ENCODE peak calls at places on chromosomes 12 and 14, in ten cellular contexts. One of them, this sample, is unnamed.

GRCh38 chr14:92690171-92691011 is 58.0 kb downstream of the LGMN start:
- DNase-seq in stomach: peak
- DNase-seq in A549: peak
- DNase-seq in body of pancreas: peak
- DNase-seq in H1: no peak
- DNase-seq in testis: peak
- DNase-seq in suprapubic skin: no peak
- DNase-seq in heart left ventricle: no peak
- DNase-seq in Peyer's patch: no peak
- DNase-seq in breast epithelium: no peak
- DNase-seq in this sample: peak

GRCh38 chr12:93062100-93062419 is 133.0 kb upstream of the EEA1 start:
- DNase-seq in heart left ventricle: no peak
- DNase-seq in testis: no peak
- DNase-seq in Peyer's patch: no peak
- DNase-seq in suprapubic skin: no peak
- DNase-seq in A549: no peak
- DNase-seq in stomach: no peak
- DNase-seq in body of pancreas: no peak
- DNase-seq in H1: no peak
- DNase-seq in breast epithelium: no peak
- DNase-seq in this sample: peak

GRCh38 chr14:54465654-54466053 is 23.1 kb downstream of the GMFB start:
- DNase-seq in testis: no peak
- DNase-seq in body of pancreas: no peak
- DNase-seq in heart left ventricle: no peak
- DNase-seq in breast epithelium: no peak
- DNase-seq in H1: no peak
- DNase-seq in stomach: no peak
- DNase-seq in A549: no peak
- DNase-seq in suprapubic skin: no peak
- DNase-seq in Peyer's patch: no peak
- DNase-seq in this sample: no peak

GRCh38 chr12:71295913-71296312 is 138.1 kb upstream of the TSPAN8 start:
- DNase-seq in H1: no peak
- DNase-seq in Peyer's patch: no peak
- DNase-seq in heart left ventricle: no peak
- DNase-seq in body of pancreas: no peak
- DNase-seq in breast epithelium: no peak
- DNase-seq in testis: no peak
- DNase-seq in suprapubic skin: no peak
- DNase-seq in stomach: no peak
- DNase-seq in A549: no peak
- DNase-seq in this sample: no peak

GRCh38 chr12:70227911-70228310 is 15.3 kb upstream of the CNOT2 start:
- DNase-seq in testis: no peak
- DNase-seq in stomach: no peak
- DNase-seq in heart left ventricle: no peak
- DNase-seq in body of pancreas: no peak
- DNase-seq in H1: no peak
- DNase-seq in breast epithelium: no peak
- DNase-seq in suprapubic skin: no peak
- DNase-seq in Peyer's patch: no peak
- DNase-seq in A549: no peak
- DNase-seq in this sample: no peak

GRCh38 chr14:100536141-100536540 is 51.1 kb downstream of the BEGAIN start:
- DNase-seq in Peyer's patch: no peak
- DNase-seq in stomach: no peak
- DNase-seq in testis: no peak
- DNase-seq in H1: no peak
- DNase-seq in heart left ventricle: no peak
- DNase-seq in suprapubic skin: peak
- DNase-seq in body of pancreas: no peak
- DNase-seq in breast epithelium: no peak
- DNase-seq in A549: no peak
- DNase-seq in this sample: no peak

GRCh38 chr12:128606040-128606439 is 217.7 kb downstream of the SLC15A4 start:
- DNase-seq in breast epithelium: no peak
- DNase-seq in suprapubic skin: no peak
- DNase-seq in A549: no peak
- DNase-seq in Peyer's patch: no peak
- DNase-seq in body of pancreas: no peak
- DNase-seq in stomach: no peak
- DNase-seq in heart left ventricle: no peak
- DNase-seq in testis: no peak
- DNase-seq in H1: no peak
- DNase-seq in this sample: no peak

GRCh38 chr12:39533951-39534350 is 85.7 kb downstream of the ABCD2 start:
- DNase-seq in H1: no peak
- DNase-seq in testis: no peak
- DNase-seq in breast epithelium: no peak
- DNase-seq in stomach: no peak
- DNase-seq in heart left ventricle: no peak
- DNase-seq in Peyer's patch: no peak
- DNase-seq in A549: no peak
- DNase-seq in suprapubic skin: no peak
- DNase-seq in body of pancreas: no peak
- DNase-seq in this sample: no peak

GRCh38 chr14:89303452-89304435 is 113.3 kb downstream of the FOXN3 start:
- DNase-seq in breast epithelium: peak
- DNase-seq in body of pancreas: peak
- DNase-seq in testis: peak
- DNase-seq in stomach: peak
- DNase-seq in H1: no peak
- DNase-seq in heart left ventricle: peak
- DNase-seq in suprapubic skin: no peak
- DNase-seq in A549: no peak
- DNase-seq in Peyer's patch: peak
- DNase-seq in this sample: peak

GRCh38 chr12:4164591-4165558 is 108.7 kb upstream of the CCND2 start:
- DNase-seq in H1: peak
- DNase-seq in heart left ventricle: peak
- DNase-seq in A549: no peak
- DNase-seq in suprapubic skin: no peak
- DNase-seq in stomach: peak
- DNase-seq in breast epithelium: peak
- DNase-seq in body of pancreas: no peak
- DNase-seq in testis: peak
- DNase-seq in Peyer's patch: peak
- DNase-seq in this sample: no peak

GRCh38 chr12:19095869-19096480 is 33.6 kb upstream of the PLEKHA5 start:
- DNase-seq in H1: no peak
- DNase-seq in breast epithelium: no peak
- DNase-seq in A549: no peak
- DNase-seq in testis: no peak
- DNase-seq in heart left ventricle: no peak
- DNase-seq in suprapubic skin: no peak
- DNase-seq in body of pancreas: no peak
- DNase-seq in stomach: no peak
- DNase-seq in Peyer's patch: no peak
- DNase-seq in this sample: no peak

GRCh38 chr12:109953656-109954055 is 42.5 kb downstream of the GIT2 start:
- DNase-seq in Peyer's patch: no peak
- DNase-seq in breast epithelium: no peak
- DNase-seq in heart left ventricle: no peak
- DNase-seq in suprapubic skin: no peak
- DNase-seq in H1: no peak
- DNase-seq in body of pancreas: no peak
- DNase-seq in A549: no peak
- DNase-seq in stomach: no peak
- DNase-seq in testis: no peak
- DNase-seq in this sample: no peak
- H3K27ac ChIP-seq in Peyer's patch: no peak
- H3K27ac ChIP-seq in breast epithelium: no peak
- H3K27ac ChIP-seq in heart left ventricle: peak
- H3K27ac ChIP-seq in suprapubic skin: no peak
- H3K27ac ChIP-seq in H1: no peak
- H3K27ac ChIP-seq in body of pancreas: peak
- H3K27ac ChIP-seq in A549: no peak
- H3K27ac ChIP-seq in stomach: no peak
- H3K27ac ChIP-seq in testis: no peak
- H3K27ac ChIP-seq in this sample: no peak

GRCh38 chr14:22432348-22432976 is 156.6 kb downstream of the DAD1 start:
- DNase-seq in body of pancreas: peak
- DNase-seq in H1: no peak
- DNase-seq in heart left ventricle: peak
- DNase-seq in Peyer's patch: no peak
- DNase-seq in A549: peak
- DNase-seq in breast epithelium: peak
- DNase-seq in testis: peak
- DNase-seq in suprapubic skin: no peak
- DNase-seq in stomach: peak
- DNase-seq in this sample: peak

GRCh38 chr14:22427771-22428228 is 161.2 kb downstream of the DAD1 start:
- DNase-seq in suprapubic skin: no peak
- DNase-seq in breast epithelium: no peak
- DNase-seq in testis: no peak
- DNase-seq in heart left ventricle: peak
- DNase-seq in Peyer's patch: no peak
- DNase-seq in H1: no peak
- DNase-seq in A549: peak
- DNase-seq in body of pancreas: peak
- DNase-seq in stomach: no peak
- DNase-seq in this sample: peak

GRCh38 chr14:22428681-22429315 is 160.2 kb downstream of the DAD1 start:
- DNase-seq in breast epithelium: no peak
- DNase-seq in heart left ventricle: no peak
- DNase-seq in stomach: no peak
- DNase-seq in Peyer's patch: no peak
- DNase-seq in body of pancreas: no peak
- DNase-seq in A549: no peak
- DNase-seq in suprapubic skin: no peak
- DNase-seq in testis: no peak
- DNase-seq in H1: no peak
- DNase-seq in this sample: no peak

GRCh38 chr14:22426711-22427110 is 162.3 kb downstream of the DAD1 start:
- DNase-seq in Peyer's patch: no peak
- DNase-seq in breast epithelium: no peak
- DNase-seq in body of pancreas: no peak
- DNase-seq in testis: no peak
- DNase-seq in heart left ventricle: no peak
- DNase-seq in A549: no peak
- DNase-seq in H1: no peak
- DNase-seq in suprapubic skin: no peak
- DNase-seq in stomach: no peak
- DNase-seq in this sample: no peak

GRCh38 chr14:22429546-22429945 is 159.5 kb downstream of the DAD1 start:
- DNase-seq in A549: no peak
- DNase-seq in suprapubic skin: no peak
- DNase-seq in testis: no peak
- DNase-seq in stomach: no peak
- DNase-seq in Peyer's patch: no peak
- DNase-seq in H1: no peak
- DNase-seq in body of pancreas: no peak
- DNase-seq in heart left ventricle: no peak
- DNase-seq in breast epithelium: no peak
- DNase-seq in this sample: no peak
- H3K4me3 ChIP-seq in A549: no peak
- H3K4me3 ChIP-seq in suprapubic skin: no peak
- H3K4me3 ChIP-seq in testis: no peak
- H3K4me3 ChIP-seq in stomach: no peak
- H3K4me3 ChIP-seq in Peyer's patch: no peak
- H3K4me3 ChIP-seq in H1: no peak
- H3K4me3 ChIP-seq in body of pancreas: no peak
- H3K4me3 ChIP-seq in heart left ventricle: no peak
- H3K4me3 ChIP-seq in breast epithelium: no peak
- H3K4me3 ChIP-seq in this sample: no peak

GRCh38 chr14:101964297-101965144 is at the start of gene DYNC1H1:
- DNase-seq in suprapubic skin: peak
- DNase-seq in A549: peak
- DNase-seq in body of pancreas: peak
- DNase-seq in H1: peak
- DNase-seq in heart left ventricle: peak
- DNase-seq in stomach: peak
- DNase-seq in breast epithelium: peak
- DNase-seq in testis: peak
- DNase-seq in Peyer's patch: peak
- DNase-seq in this sample: peak
- TF ChIP-seq POLR2A in suprapubic skin: peak
- TF ChIP-seq POLR2A in A549: peak
- TF ChIP-seq POLR2A in body of pancreas: peak
- TF ChIP-seq POLR2A in H1: peak
- TF ChIP-seq POLR2A in heart left ventricle: peak
- TF ChIP-seq POLR2A in stomach: no peak
- TF ChIP-seq POLR2A in breast epithelium: peak
- TF ChIP-seq POLR2A in testis: peak
- TF ChIP-seq POLR2A in Peyer's patch: peak
- TF ChIP-seq POLR2A in this sample: peak

DNA sequence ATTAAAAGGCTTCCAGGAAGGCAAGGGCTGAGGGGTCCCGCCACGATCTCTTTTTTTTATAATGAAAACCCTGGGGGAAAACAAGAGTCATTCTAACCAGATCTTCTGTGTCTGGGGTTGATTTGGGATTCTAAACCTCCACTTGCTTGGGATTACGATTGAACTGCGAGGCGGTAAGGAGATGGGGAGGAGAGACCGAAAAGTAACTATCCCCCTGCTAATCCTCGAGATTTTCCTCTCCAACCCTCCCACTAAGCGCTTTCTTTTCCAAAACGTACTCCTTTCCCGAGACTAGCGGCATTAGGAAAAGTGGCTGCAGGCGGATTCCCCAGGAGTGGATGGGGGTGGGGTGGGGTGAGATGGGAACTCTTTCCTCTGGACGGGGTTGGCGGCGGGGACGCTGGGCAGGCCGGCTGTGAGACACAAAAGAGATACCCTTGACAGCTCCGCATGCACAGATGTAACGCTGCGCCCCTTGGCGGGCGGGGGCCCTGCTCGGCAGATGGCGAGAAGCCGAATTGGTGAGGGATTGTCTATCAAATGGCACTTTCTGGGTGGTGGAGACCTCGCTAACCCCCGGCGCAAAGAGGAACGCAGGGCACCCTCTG is 830 bp upstream of the SRRM4 start:
- DNase-seq in heart left ventricle: no peak
- DNase-seq in suprapubic skin: no peak
- DNase-seq in H1: peak
- DNase-seq in body of pancreas: no peak
- DNase-seq in breast epithelium: no peak
- DNase-seq in Peyer's patch: no peak
- DNase-seq in stomach: no peak
- DNase-seq in A549: no peak
- DNase-seq in testis: no peak
- DNase-seq in this sample: no peak
- H3K27ac ChIP-seq in heart left ventricle: no peak
- H3K27ac ChIP-seq in suprapubic skin: no peak
- H3K27ac ChIP-seq in H1: no peak
- H3K27ac ChIP-seq in body of pancreas: no peak
- H3K27ac ChIP-seq in breast epithelium: no peak
- H3K27ac ChIP-seq in Peyer's patch: no peak
- H3K27ac ChIP-seq in stomach: no peak
- H3K27ac ChIP-seq in A549: no peak
- H3K27ac ChIP-seq in testis: no peak
- H3K27ac ChIP-seq in this sample: no peak